ENCODE peak calls at places on chromosome X, in seven cellular contexts. B is stimulated activated CD4-positive, alpha-beta T cell treated with anti-CD3 and anti-CD28 coated beads, Interleukin-12 subunit alpha, Interleukin-12 subunit beta, amount 100 ng/mL, for 48 hours; N is WERI-Rb-1; V is globus pallidus; O is stimulated activated CD8-positive, alpha-beta memory T cell treated with anti-CD3 and anti-CD28 coated beads, Interleukin-7, amount 100 ng/mL, for 24 hours; Y is right atrium auricular region; K is MG63. H is an unnamed sample.

GRCh38 chrX:12975670-12975965 is 708 bp downstream of the TMSB4X start:
- DNase-seq in B (no peak), N (peak), V (no peak), O (no peak), Y (no peak), K (peak), H (no peak)

GRCh38 chrX:103626855-103627254 is 1.9 kb upstream of the TCEAL1 start:
- DNase-seq in B (no peak), N (no peak), V (no peak), O (no peak), Y (no peak), K (no peak), H (no peak)

GRCh38 chrX:46649421-46650260 is 76.1 kb downstream of the CHST7 start:
- DNase-seq in B (no peak), N (no peak), V (peak), O (no peak), Y (no peak), K (no peak), H (no peak)

GRCh38 chrX:66328950-66329596 is 165.0 kb downstream of the HEPH start:
- DNase-seq in B (no peak), N (no peak), V (no peak), O (no peak), Y (no peak), K (no peak), H (no peak)

GRCh38 chrX:123274796-123275195 is 90.7 kb downstream of the GRIA3 start:
- DNase-seq in B (no peak), N (no peak), V (no peak), O (no peak), Y (no peak), K (no peak), H (no peak)

GRCh38 chrX:34893741-34894140 is 48.9 kb upstream of the FAM47B start:
- DNase-seq in B (no peak), N (no peak), V (no peak), O (no peak), Y (no peak), K (no peak), H (peak)

GRCh38 chrX:134171661-134172587 is 65.1 kb upstream of the CCDC160 start:
- DNase-seq in B (peak), N (no peak), V (peak), O (no peak), Y (no peak), K (peak), H (peak)

GRCh38 chrX:750812-751211 is 120.2 kb downstream of the SHOX start:
- DNase-seq in B (no peak), N (no peak), V (no peak), O (no peak), Y (no peak), K (no peak), H (no peak)

GRCh38 chrX:85084770-85085393 is 81.2 kb downstream of the APOOL start:
- DNase-seq in B (peak), N (no peak), V (peak), O (no peak), Y (no peak), K (no peak), H (peak)

GRCh38 chrX:48665991-48666390 is 17.6 kb upstream of the WAS start:
- DNase-seq in B (no peak), N (no peak), V (no peak), O (no peak), Y (no peak), K (peak), H (no peak)

GRCh38 chrX:2898861-2899512 is 30.2 kb downstream of the ARSD start:
- DNase-seq in B (no peak), N (no peak), V (no peak), O (no peak), Y (no peak), K (no peak), H (no peak)

GRCh38 chrX:15493118-15494082 is at the start of gene PIR:
- DNase-seq in B (peak), N (peak), V (peak), O (peak), Y (peak), K (peak), H (peak)

GRCh38 chrX:46913710-46914109 is 1.5 kb downstream of the JADE3 start:
- DNase-seq in B (no peak), N (no peak), V (no peak), O (no peak), Y (no peak), K (no peak), H (peak)

GRCh38 chrX:150409486-150409885 is 46.4 kb downstream of the MAMLD1 start:
- DNase-seq in B (no peak), N (no peak), V (no peak), O (no peak), Y (no peak), K (no peak), H (no peak)

GRCh38 chrX:121150217-121150616 is 102.8 kb downstream of the GLUD2 start:
- DNase-seq in B (no peak), N (no peak), V (peak), O (no peak), Y (no peak), K (no peak), H (no peak)

GRCh38 chrX:110657073-110657472 is 138.5 kb downstream of the CHRDL1 start:
- DNase-seq in B (no peak), N (peak), V (no peak), O (no peak), Y (no peak), K (no peak), H (no peak)

GRCh38 chrX:105191878-105192277 is 28.6 kb downstream of the TEX13A start:
- DNase-seq in B (no peak), N (peak), V (no peak), O (no peak), Y (no peak), K (peak), H (no peak)

GRCh38 chrX:153487590-153488071 is 7.1 kb upstream of the BGN start:
- DNase-seq in B (no peak), N (no peak), V (no peak), O (no peak), Y (no peak), K (peak), H (no peak)

GRCh38 chrX:54044877-54045328 is 630 bp upstream of the PHF8 start:
- DNase-seq in B (no peak), N (peak), V (no peak), O (no peak), Y (no peak), K (no peak), H (no peak)

GRCh38 chrX:46263494-46263893 is 281.7 kb downstream of the ZNF674 start:
- DNase-seq in B (no peak), N (no peak), V (no peak), O (no peak), Y (no peak), K (no peak), H (no peak)

GRCh38 chrX:117510453-117510852 is 606.2 kb downstream of the KLHL13 start:
- DNase-seq in B (no peak), N (no peak), V (peak), O (no peak), Y (no peak), K (no peak), H (no peak)

GRCh38 chrX:130125090-130125489 is 14.8 kb upstream of the ELF4 start:
- DNase-seq in B (no peak), N (no peak), V (peak), O (no peak), Y (peak), K (peak), H (peak)

GRCh38 chrX:107626916-107627315 is 1.4 kb upstream of the PRPS1 start:
- DNase-seq in B (no peak), N (no peak), V (no peak), O (no peak), Y (no peak), K (no peak), H (no peak)

GRCh38 chrX:70234355-70234754 is at the start of gene AWAT1:
- DNase-seq in B (no peak), N (no peak), V (no peak), O (no peak), Y (no peak), K (no peak), H (no peak)

GRCh38 chrX:9765737-9766098 is at the start of gene GPR143:
- DNase-seq in B (no peak), N (no peak), V (no peak), O (no peak), Y (no peak), K (no peak), H (no peak)

GRCh38 chrX:139196890-139197289 is 333.6 kb upstream of the F9 start:
- DNase-seq in B (no peak), N (no peak), V (no peak), O (no peak), Y (no peak), K (no peak), H (no peak)

GRCh38 chrX:151754042-151754419 is 19.5 kb downstream of the CNGA2 start:
- DNase-seq in B (no peak), N (no peak), V (no peak), O (no peak), Y (peak), K (peak), H (no peak)

GRCh38 chrX:15107367-15107988 is 162.4 kb downstream of the ASB9 start:
- DNase-seq in B (no peak), N (no peak), V (no peak), O (no peak), Y (no peak), K (no peak), H (no peak)

GRCh38 chrX:151712253-151712652 is 3.6 kb upstream of the FATE1 start:
- DNase-seq in B (no peak), N (no peak), V (no peak), O (no peak), Y (no peak), K (no peak), H (no peak)

GRCh38 chrX:23898412-23898959 is 9.3 kb downstream of the APOO start:
- DNase-seq in B (no peak), N (no peak), V (no peak), O (no peak), Y (no peak), K (no peak), H (peak)

GRCh38 chrX:18360867-18361266 is 6.4 kb upstream of the SCML2 start:
- DNase-seq in B (no peak), N (no peak), V (no peak), O (no peak), Y (no peak), K (peak), H (no peak)

GRCh38 chrX:140767646-140768045 is 58.1 kb downstream of the LINC00632 start:
- DNase-seq in B (no peak), N (no peak), V (no peak), O (no peak), Y (no peak), K (peak), H (no peak)

GRCh38 chrX:72305286-72306084 is at the start of gene CITED1:
- DNase-seq in B (no peak), N (peak), V (no peak), O (no peak), Y (no peak), K (peak), H (peak)

GRCh38 chrX:40474205-40474626 is 106.6 kb upstream of the ATP6AP2 start:
- DNase-seq in B (no peak), N (peak), V (no peak), O (no peak), Y (no peak), K (peak), H (peak)

GRCh38 chrX:155745792-155746191 is 133.0 kb upstream of the TMLHE start:
- DNase-seq in B (no peak), N (no peak), V (no peak), O (no peak), Y (peak), K (no peak), H (no peak)

GRCh38 chrX:1071351-1071750 is 141.1 kb downstream of the CRLF2 start:
- DNase-seq in B (no peak), N (no peak), V (no peak), O (no peak), Y (no peak), K (no peak), H (no peak)